ENCODE peak calls at places on chromosome 20, in five cellular contexts. L is memory B cell; Q is CD8-positive, alpha-beta memory T cell; W is non-pigmented ciliary epithelial cell; J is colonic mucosa. B is an unnamed sample.

GRCh38 chr20:62174021-62174804 is 8.6 kb upstream of the MTG2 start:
- DNase-seq in Q (no peak), J (no peak), W (no peak), L (no peak), B (no peak)

GRCh38 chr20:43752561-43753301 is 25.9 kb upstream of the GTSF1L start:
- DNase-seq in J (peak), Q (no peak), W (peak), L (no peak), B (no peak)

GRCh38 chr20:973785-974194 is 28.3 kb downstream of the RSPO4 start:
- DNase-seq in L (no peak), W (no peak), Q (no peak), J (peak), B (no peak)

GRCh38 chr20:38165089-38165965 is at the start of gene TGM2:
- DNase-seq in Q (no peak), W (no peak), L (peak), J (peak), B (no peak)

GRCh38 chr20:56393133-56393472 is 658 bp downstream of the CSTF1 start:
- DNase-seq in J (no peak), Q (no peak), L (no peak), W (no peak), B (no peak)

GRCh38 chr20:58439974-58440767 is 51.1 kb downstream of the VAPB start:
- DNase-seq in J (no peak), Q (no peak), W (no peak), L (no peak), B (no peak)

GRCh38 chr20:42714298-42715141 is 475.2 kb downstream of the PTPRT start:
- DNase-seq in L (no peak), W (no peak), J (no peak), Q (no peak), B (no peak)

GRCh38 chr20:50561379-50562078 is 51.3 kb downstream of the PTPN1 start:
- DNase-seq in J (no peak), W (peak), L (no peak), Q (no peak), B (no peak)

GRCh38 chr20:49245921-49246740 is 26.9 kb downstream of the DDX27 start:
- DNase-seq in Q (no peak), W (no peak), L (no peak), J (no peak), B (no peak)

GRCh38 chr20:60092729-60093128 is 134.5 kb downstream of the CDH26 start:
- DNase-seq in W (no peak), Q (no peak), L (no peak), J (no peak), B (no peak)

GRCh38 chr20:11917663-11918062 is at the start of gene BTBD3:
- DNase-seq in J (peak), Q (no peak), L (no peak), W (peak), B (no peak)

GRCh38 chr20:41234546-41234945 is 83.0 kb downstream of the ZHX3 start:
- DNase-seq in L (no peak), W (no peak), Q (no peak), J (no peak), B (no peak)

GRCh38 chr20:49784291-49784690 is 28.3 kb upstream of the SLC9A8 start:
- DNase-seq in L (no peak), W (no peak), Q (no peak), J (no peak), B (no peak)

B was measured in T-helper 22 cell.